ENCODE peak calls at places on chromosome 11, in eight cellular contexts. B is Karpas-422, I is fibroblast of lung, Q is hepatocyte, S is H9, U is GM23248, K is HepG2, T is PC-3. J is an unnamed sample. For H4K20me1, the result is how much of the 10 kb centered on the place peaks cover.

GRCh38 chr11:89327885-89328284 is 150.2 kb downstream of the TYR start:
- DNase-seq in B (no peak), I (no peak), Q (no peak), S (no peak), U (no peak), K (no peak), T (no peak), J (no peak)

GRCh38 chr11:35171226-35171625 is 32.3 kb downstream of the CD44 start:
- DNase-seq in B (no peak), I (no peak), Q (no peak), S (no peak), U (no peak), K (no peak), T (no peak), J (no peak)

GRCh38 chr11:19694796-19695345 is 17.8 kb upstream of the NAV2 start:
- DNase-seq in B (no peak), I (no peak), Q (no peak), S (no peak), U (no peak), K (no peak), T (no peak), J (no peak)

GRCh38 chr11:105244157-105244820 is 104.7 kb upstream of the CARD18 start:
- DNase-seq in B (no peak), I (peak), Q (peak), S (no peak), U (peak), K (no peak), T (peak), J (peak)

GRCh38 chr11:35550374-35551036 is 25.1 kb upstream of the PAMR1 start:
- DNase-seq in B (no peak), I (peak), Q (no peak), S (no peak), U (peak), K (no peak), T (peak), J (no peak)

GRCh38 chr11:27429740-27430451 is 42.7 kb downstream of the LGR4 start:
- DNase-seq in B (no peak), I (peak), Q (no peak), S (no peak), U (peak), K (no peak), T (no peak), J (no peak)

GRCh38 chr11:94400839-94401772 is at the start of gene GPR83:
- DNase-seq in B (no peak), I (peak), Q (peak), S (peak), U (peak), K (no peak), T (no peak), J (no peak)

GRCh38 chr11:67404515-67405195 is 772 bp downstream of the TBC1D10C start:
- DNase-seq in B (no peak), I (no peak), Q (no peak), S (no peak), U (no peak), K (no peak), T (no peak), J (no peak)

GRCh38 chr11:12413141-12414055 is 36.0 kb downstream of the PARVA start:
- DNase-seq in B (no peak), I (peak), Q (no peak), S (no peak), U (peak), K (no peak), T (no peak), J (no peak)

GRCh38 chr11:64248578-64248977 is 1.8 kb upstream of the PPP1R14B start:
- DNase-seq in B (no peak), I (no peak), Q (no peak), S (peak), U (no peak), K (no peak), T (no peak), J (no peak)

GRCh38 chr11:71580057-71581003 is 2.3 kb downstream of the KRTAP5-11 start:
- DNase-seq in B (peak), I (peak), Q (peak), S (peak), U (peak), K (peak), T (peak), J (peak)

DNA sequence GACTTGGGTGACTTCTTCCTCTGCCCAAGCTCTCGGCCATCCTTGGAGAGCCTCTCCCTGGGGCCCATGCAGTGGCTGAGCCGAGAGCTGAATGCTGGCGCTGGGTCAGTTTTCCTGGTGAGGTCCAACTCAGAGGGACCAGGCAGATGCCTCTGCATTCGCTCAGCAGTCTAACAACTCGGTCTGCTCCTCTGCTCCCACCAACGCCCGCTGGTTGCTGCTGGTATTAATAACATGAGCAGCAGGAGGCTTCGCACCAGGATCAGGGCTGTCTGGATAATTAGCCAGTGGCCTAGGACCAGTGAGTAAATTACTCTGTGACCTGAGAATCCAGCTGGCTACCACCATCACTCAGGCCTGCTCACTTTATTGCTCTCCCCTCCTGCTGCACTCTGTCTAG is 77.7 kb upstream of the FAM181B start:
- DNase-seq in B (no peak), I (no peak), Q (no peak), S (no peak), U (no peak), K (no peak), T (no peak), J (no peak)
- H2AFZ ChIP-seq in B (no peak), I (no peak), Q (no peak), S (no peak), U (no peak), K (no peak), T (no peak), J (no peak)

DNA sequence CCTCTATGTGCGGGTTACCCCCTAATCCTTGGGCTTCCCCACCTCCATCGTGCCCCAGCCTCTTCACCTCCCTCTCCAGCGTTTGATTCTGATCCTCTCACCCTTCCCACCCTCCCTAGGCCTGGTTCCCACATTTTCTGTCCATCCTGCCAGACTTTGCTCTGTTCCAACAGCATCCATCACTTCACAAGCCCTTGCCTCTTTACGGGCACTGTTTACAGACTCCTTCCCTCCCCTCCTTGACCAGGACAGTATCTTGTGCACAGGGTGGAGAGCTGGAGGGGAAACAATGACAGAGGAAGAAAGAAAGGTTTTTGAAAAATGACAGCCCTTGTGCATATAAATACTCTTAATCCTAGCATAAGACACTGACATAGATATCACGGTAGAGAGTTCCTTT is 30.4 kb downstream of the FEZ1 start:
- DNase-seq in B (no peak), I (no peak), Q (no peak), S (no peak), U (no peak), K (no peak), T (no peak), J (no peak)
- H4K20me1 ChIP-seq in B (under half), I (under half), Q (under half), S (under half), U (under half), K (under half), T (under half), J (under half)

DNA sequence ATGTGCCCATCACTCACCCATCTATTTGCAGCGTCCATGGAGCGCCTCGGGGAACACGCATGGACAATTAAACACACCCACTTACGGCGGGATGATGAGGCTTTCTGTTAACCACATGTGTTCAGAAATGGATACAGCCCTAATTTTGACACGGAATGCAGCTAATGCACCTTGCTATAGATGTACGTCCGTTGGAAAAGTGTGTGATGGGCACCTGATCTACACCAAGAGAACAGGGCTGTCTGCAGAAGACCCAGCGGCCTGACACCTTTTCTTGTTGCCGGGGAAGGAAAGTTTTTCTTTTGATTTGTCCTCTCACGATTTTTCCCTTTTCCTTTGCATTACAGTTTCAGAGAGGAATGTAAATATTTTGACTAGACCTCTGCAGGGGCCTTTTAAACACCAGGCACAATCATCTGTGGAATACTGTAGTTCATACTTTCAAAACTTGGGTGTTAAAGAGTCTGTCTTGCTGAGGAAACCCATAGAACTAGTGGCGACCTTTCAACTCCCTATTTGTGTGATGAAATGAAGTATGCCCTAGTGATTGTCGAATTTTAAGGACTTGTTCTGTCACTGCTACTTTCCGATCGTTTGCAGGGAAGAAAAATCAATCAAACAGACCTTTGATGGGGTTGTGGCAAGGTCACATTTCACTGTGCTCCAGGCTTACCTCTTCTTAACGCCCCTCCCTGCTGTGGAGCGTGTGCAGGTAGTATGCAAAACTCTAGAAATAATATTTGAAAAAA is 16.5 kb upstream of the PAX6 start:
- DNase-seq in B (no peak), I (peak), Q (no peak), S (no peak), U (no peak), K (no peak), T (no peak), J (no peak)
- H2AFZ ChIP-seq in B (no peak), I (no peak), Q (no peak), S (no peak), U (no peak), K (no peak), T (no peak), J (no peak)

GRCh38 chr11:42065199-42065598 is 605.7 kb upstream of the LRRC4C start:
- DNase-seq in B (no peak), I (no peak), Q (no peak), S (no peak), U (no peak), K (no peak), T (no peak), J (no peak)
- H4K20me1 ChIP-seq in B (under half), I (under half), Q (under half), S (under half), U (under half), K (under half), T (under half), J (under half)

J was measured in HCT116.